ENCODE peak calls at places on chromosomes 2 and 18, in four cellular contexts. Z is kidney tubule cell, Q is T-helper 9 cell, M is nephron progenitor cell. I is an unnamed sample.

GRCh38 chr2:108925735-108926134 is 63.3 kb downstream of the EDAR start:
- DNase-seq in Z (no peak), Q (no peak), M (no peak), I (no peak)

GRCh38 chr2:162839419-162839818 is 852 bp upstream of the KCNH7 start:
- DNase-seq in Z (no peak), Q (no peak), M (peak), I (peak)

GRCh38 chr2:60775048-60775639 is 19.1 kb downstream of the PAPOLG start:
- DNase-seq in Z (no peak), Q (no peak), M (no peak), I (no peak)

GRCh38 chr2:74747411-74748080 is 86.4 kb upstream of the HK2 start:
- DNase-seq in Z (no peak), Q (no peak), M (no peak), I (no peak)

GRCh38 chr2:187493877-187494568 is 46.0 kb upstream of the CALCRL start:
- DNase-seq in Z (no peak), Q (no peak), M (no peak), I (no peak)

GRCh38 chr2:71898375-71898774 is 249.3 kb downstream of the CYP26B1 start:
- DNase-seq in Z (no peak), Q (no peak), M (no peak), I (no peak)

GRCh38 chr18:23675896-23676295 is 13.2 kb upstream of the ANKRD29 start:
- DNase-seq in Z (no peak), Q (no peak), M (no peak), I (no peak)

GRCh38 chr18:57668021-57668420 is 46.4 kb upstream of the NARS1 start:
- DNase-seq in Z (no peak), Q (no peak), M (no peak), I (no peak)

GRCh38 chr2:113157897-113158753 is 15.6 kb upstream of the PSD4 start:
- DNase-seq in Z (peak), Q (no peak), M (no peak), I (peak)